ENCODE peak calls at places on chromosomes 11 and 22, in four cellular contexts. One of them, this sample, is unnamed.

GRCh38 chr22:26744892-26745808 is 87.8 kb downstream of the MIAT start:
- DNase-seq in NCI-H1930: peak
- DNase-seq in NT2/D1: no peak
- DNase-seq in activated T-cell treated with anti-CD3 and anti-CD28 coated beads for 48 hours: no peak
- DNase-seq in this sample: no peak

GRCh38 chr11:60428517-60428916 is 855 bp upstream of the MS4A5 start:
- DNase-seq in NCI-H1930: no peak
- DNase-seq in NT2/D1: no peak
- DNase-seq in activated T-cell treated with anti-CD3 and anti-CD28 coated beads for 48 hours: no peak
- DNase-seq in this sample: no peak

GRCh38 chr11:93984205-93984586 is 37.0 kb upstream of the HEPHL1 start:
- DNase-seq in NCI-H1930: no peak
- DNase-seq in NT2/D1: no peak
- DNase-seq in activated T-cell treated with anti-CD3 and anti-CD28 coated beads for 48 hours: no peak
- DNase-seq in this sample: no peak

GRCh38 chr22:45671051-45671782 is 417 bp upstream of the ATXN10 start:
- DNase-seq in NCI-H1930: no peak
- DNase-seq in activated T-cell treated with anti-CD3 and anti-CD28 coated beads for 48 hours: no peak
- DNase-seq in NT2/D1: peak
- DNase-seq in this sample: no peak

GRCh38 chr11:113874920-113875413 is 405 bp downstream of the USP28 start:
- DNase-seq in NT2/D1: no peak
- DNase-seq in NCI-H1930: no peak
- DNase-seq in activated T-cell treated with anti-CD3 and anti-CD28 coated beads for 48 hours: no peak
- DNase-seq in this sample: peak

GRCh38 chr11:19727246-19727645 is 14.6 kb downstream of the NAV2 start:
- DNase-seq in activated T-cell treated with anti-CD3 and anti-CD28 coated beads for 48 hours: no peak
- DNase-seq in NT2/D1: no peak
- DNase-seq in NCI-H1930: no peak
- DNase-seq in this sample: peak

GRCh38 chr22:48717883-48718817 is 1109.5 kb downstream of the BRD1 start:
- DNase-seq in NT2/D1: no peak
- DNase-seq in activated T-cell treated with anti-CD3 and anti-CD28 coated beads for 48 hours: no peak
- DNase-seq in NCI-H1930: no peak
- DNase-seq in this sample: no peak

GRCh38 chr11:64793271-64794160 is 9.5 kb downstream of the MAP4K2 start:
- DNase-seq in activated T-cell treated with anti-CD3 and anti-CD28 coated beads for 48 hours: no peak
- DNase-seq in NCI-H1930: no peak
- DNase-seq in NT2/D1: no peak
- DNase-seq in this sample: no peak

GRCh38 chr22:39181778-39182177 is 29.3 kb upstream of the CBX7 start:
- DNase-seq in NCI-H1930: no peak
- DNase-seq in NT2/D1: no peak
- DNase-seq in activated T-cell treated with anti-CD3 and anti-CD28 coated beads for 48 hours: no peak
- DNase-seq in this sample: no peak

GRCh38 chr11:130671801-130672700 is 223.6 kb downstream of the ADAMTS15 start:
- DNase-seq in NT2/D1: peak
- DNase-seq in NCI-H1930: no peak
- DNase-seq in activated T-cell treated with anti-CD3 and anti-CD28 coated beads for 48 hours: no peak
- DNase-seq in this sample: no peak

GRCh38 chr22:29195964-29196666 is 9.6 kb upstream of the EMID1 start:
- DNase-seq in activated T-cell treated with anti-CD3 and anti-CD28 coated beads for 48 hours: no peak
- DNase-seq in NT2/D1: no peak
- DNase-seq in NCI-H1930: no peak
- DNase-seq in this sample: no peak